ENCODE peak calls at places on chromosome 3, in eight cellular contexts. One of them, this sample, is unnamed.

GRCh38 chr3:72154391-72155300 is 369.7 kb upstream of the PROK2 start:
- DNase-seq in SK-N-SH: no peak
- DNase-seq in GM06990: no peak
- DNase-seq in neural progenitor cell: no peak
- DNase-seq in Peyer's patch: no peak
- DNase-seq in esophagus muscularis mucosa: no peak
- DNase-seq in Panc1: no peak
- DNase-seq in upper lobe of left lung: no peak
- DNase-seq in this sample: no peak

GRCh38 chr3:14124223-14124614 is 451 bp downstream of the CHCHD4 start:
- DNase-seq in SK-N-SH: peak; percentile 77
- DNase-seq in GM06990: no peak
- DNase-seq in neural progenitor cell: no peak
- DNase-seq in Peyer's patch: peak; percentile 89
- DNase-seq in esophagus muscularis mucosa: peak; percentile 93
- DNase-seq in Panc1: no peak
- DNase-seq in upper lobe of left lung: no peak
- DNase-seq in this sample: no peak

GRCh38 chr3:178047496-178047895 is 488.7 kb upstream of the KCNMB2 start:
- DNase-seq in SK-N-SH: no peak
- DNase-seq in GM06990: no peak
- DNase-seq in neural progenitor cell: no peak
- DNase-seq in Peyer's patch: no peak
- DNase-seq in esophagus muscularis mucosa: no peak
- DNase-seq in Panc1: no peak
- DNase-seq in upper lobe of left lung: no peak
- DNase-seq in this sample: no peak

GRCh38 chr3:4959180-4959579 is 20.1 kb upstream of the BHLHE40 start:
- DNase-seq in SK-N-SH: no peak
- DNase-seq in GM06990: no peak
- DNase-seq in neural progenitor cell: no peak
- DNase-seq in Peyer's patch: no peak
- DNase-seq in esophagus muscularis mucosa: no peak
- DNase-seq in Panc1: no peak
- DNase-seq in upper lobe of left lung: no peak
- DNase-seq in this sample: no peak

GRCh38 chr3:12507871-12508281 is 23.6 kb downstream of the TSEN2 start:
- DNase-seq in SK-N-SH: peak; percentile 56
- DNase-seq in GM06990: no peak
- DNase-seq in neural progenitor cell: no peak
- DNase-seq in Peyer's patch: no peak
- DNase-seq in esophagus muscularis mucosa: no peak
- DNase-seq in Panc1: no peak
- DNase-seq in upper lobe of left lung: no peak
- DNase-seq in this sample: peak; percentile 67

GRCh38 chr3:48595526-48596121 is 495 bp upstream of the COL7A1 start:
- DNase-seq in SK-N-SH: peak; percentile 72
- DNase-seq in GM06990: no peak
- DNase-seq in neural progenitor cell: peak; percentile 26
- DNase-seq in Peyer's patch: peak; percentile 60
- DNase-seq in esophagus muscularis mucosa: no peak
- DNase-seq in Panc1: no peak
- DNase-seq in upper lobe of left lung: peak; percentile 77
- DNase-seq in this sample: peak; percentile 91

GRCh38 chr3:15405448-15406050 is 21.8 kb downstream of the METTL6 start:
- DNase-seq in SK-N-SH: peak; percentile 51
- DNase-seq in GM06990: peak; percentile 51
- DNase-seq in neural progenitor cell: peak; percentile 70
- DNase-seq in Peyer's patch: no peak
- DNase-seq in esophagus muscularis mucosa: no peak
- DNase-seq in Panc1: no peak
- DNase-seq in upper lobe of left lung: no peak
- DNase-seq in this sample: no peak

GRCh38 chr3:138057384-138057783 is 47.4 kb downstream of the CLDN18 start:
- DNase-seq in SK-N-SH: no peak
- DNase-seq in GM06990: no peak
- DNase-seq in neural progenitor cell: no peak
- DNase-seq in Peyer's patch: no peak
- DNase-seq in esophagus muscularis mucosa: no peak
- DNase-seq in Panc1: no peak
- DNase-seq in upper lobe of left lung: no peak
- DNase-seq in this sample: no peak

GRCh38 chr3:189772584-189772983 is 141.4 kb downstream of the TP63 start:
- DNase-seq in SK-N-SH: no peak
- DNase-seq in GM06990: no peak
- DNase-seq in neural progenitor cell: no peak
- DNase-seq in Peyer's patch: no peak
- DNase-seq in esophagus muscularis mucosa: no peak
- DNase-seq in Panc1: no peak
- DNase-seq in upper lobe of left lung: no peak
- DNase-seq in this sample: no peak

DNA sequence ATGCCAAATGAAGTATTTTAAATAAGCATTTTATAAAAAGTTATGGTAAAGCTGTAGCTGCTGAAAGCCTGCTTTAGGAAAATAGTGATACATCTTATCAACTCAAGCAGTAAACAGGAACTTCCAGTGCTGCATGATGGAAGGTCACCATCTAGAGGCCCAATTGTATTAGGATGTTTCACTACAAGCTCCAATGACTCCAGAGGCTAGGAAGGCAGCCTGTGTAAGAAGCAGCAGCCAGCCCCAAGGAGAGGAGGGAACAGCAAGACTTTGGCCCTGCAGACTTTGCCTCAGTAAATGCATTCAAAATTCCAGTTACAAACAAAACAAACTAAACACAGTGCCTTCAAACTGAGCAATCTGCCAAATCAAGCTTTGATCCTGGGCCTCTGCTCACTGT is 32.1 kb downstream of the ILDR1 start:
- DNase-seq in SK-N-SH: no peak
- DNase-seq in GM06990: no peak
- DNase-seq in neural progenitor cell: peak; percentile 23
- DNase-seq in Peyer's patch: no peak
- DNase-seq in esophagus muscularis mucosa: no peak
- DNase-seq in Panc1: no peak
- DNase-seq in upper lobe of left lung: no peak
- DNase-seq in this sample: no peak
- TF ChIP-seq CTCF in SK-N-SH: no peak
- TF ChIP-seq CTCF in GM06990: no peak
- TF ChIP-seq CTCF in neural progenitor cell: peak; percentile 15
- TF ChIP-seq CTCF in Peyer's patch: no peak
- TF ChIP-seq CTCF in esophagus muscularis mucosa: no peak
- TF ChIP-seq CTCF in Panc1: peak; percentile 22
- TF ChIP-seq CTCF in upper lobe of left lung: no peak
- TF ChIP-seq CTCF in this sample: no peak

DNA sequence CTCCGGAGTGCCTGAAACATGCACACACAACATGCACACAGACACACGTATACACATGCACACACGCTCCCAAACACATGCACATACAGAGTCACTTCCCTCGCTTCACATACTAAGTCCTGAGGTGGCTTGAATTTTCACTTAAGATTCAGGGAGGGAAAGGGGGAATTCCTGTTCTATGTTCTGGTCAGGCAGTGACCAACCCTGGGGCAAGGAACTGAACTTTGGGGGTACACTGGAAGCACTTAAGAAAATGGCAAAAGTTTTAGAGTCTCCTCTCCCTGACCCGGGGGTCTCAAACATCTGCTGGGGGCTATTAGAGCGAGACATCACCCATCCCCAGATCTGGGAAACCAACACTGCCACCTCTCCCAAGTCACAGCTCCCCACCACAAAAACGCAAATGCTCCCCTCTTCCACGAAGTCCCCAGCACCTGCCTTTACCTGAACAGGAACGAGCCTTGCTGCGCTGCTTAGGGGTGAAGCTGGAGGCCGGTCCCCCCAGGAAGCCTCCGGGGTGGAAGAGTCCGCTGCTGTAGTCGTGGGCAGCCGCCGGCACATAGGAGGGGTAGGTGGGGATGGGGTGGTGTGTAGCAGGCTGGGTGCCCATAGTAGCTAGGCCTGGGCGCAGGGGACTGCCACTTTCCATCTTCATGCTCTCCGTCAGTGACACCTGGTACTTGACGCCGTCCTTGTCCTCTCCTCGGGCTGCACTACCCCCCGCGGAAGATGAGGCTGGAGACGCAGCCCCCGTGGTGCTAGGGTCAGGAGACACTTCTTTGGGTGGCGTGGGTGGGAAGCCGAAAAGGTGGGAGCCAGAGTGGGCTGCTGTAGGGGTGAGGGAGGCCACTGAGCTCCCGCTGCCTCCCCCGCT is 7.5 kb downstream of the GATA2 start:
- DNase-seq in SK-N-SH: no peak
- DNase-seq in GM06990: no peak
- DNase-seq in neural progenitor cell: no peak
- DNase-seq in Peyer's patch: no peak
- DNase-seq in esophagus muscularis mucosa: no peak
- DNase-seq in Panc1: no peak
- DNase-seq in upper lobe of left lung: peak; percentile 66
- DNase-seq in this sample: no peak
- H3K4me3 ChIP-seq in SK-N-SH: peak overlapping the region; percentile 75
- H3K4me3 ChIP-seq in GM06990: no peak overlapping the region
- H3K4me3 ChIP-seq in neural progenitor cell: no peak overlapping the region
- H3K4me3 ChIP-seq in Peyer's patch: no peak overlapping the region
- H3K4me3 ChIP-seq in esophagus muscularis mucosa: peak overlapping the region; percentile 63
- H3K4me3 ChIP-seq in Panc1: peak overlapping the region; percentile 92
- H3K4me3 ChIP-seq in upper lobe of left lung: peak overlapping the region; percentile 52
- H3K4me3 ChIP-seq in this sample: no peak overlapping the region

GRCh38 chr3:45742432-45743089 is 53.4 kb downstream of the SACM1L start:
- DNase-seq in SK-N-SH: no peak
- DNase-seq in GM06990: no peak
- DNase-seq in neural progenitor cell: no peak
- DNase-seq in Peyer's patch: no peak
- DNase-seq in esophagus muscularis mucosa: no peak
- DNase-seq in Panc1: no peak
- DNase-seq in upper lobe of left lung: no peak
- DNase-seq in this sample: no peak

GRCh38 chr3:45751537-45752242 is 44.6 kb downstream of the SLC6A20 start:
- DNase-seq in SK-N-SH: no peak
- DNase-seq in GM06990: no peak
- DNase-seq in neural progenitor cell: no peak
- DNase-seq in Peyer's patch: no peak
- DNase-seq in esophagus muscularis mucosa: peak; percentile 82
- DNase-seq in Panc1: no peak
- DNase-seq in upper lobe of left lung: no peak
- DNase-seq in this sample: no peak

GRCh38 chr3:45748068-45748467 is 48.3 kb downstream of the SLC6A20 start:
- DNase-seq in SK-N-SH: no peak
- DNase-seq in GM06990: no peak
- DNase-seq in neural progenitor cell: no peak
- DNase-seq in Peyer's patch: no peak
- DNase-seq in esophagus muscularis mucosa: no peak
- DNase-seq in Panc1: no peak
- DNase-seq in upper lobe of left lung: peak; percentile 52
- DNase-seq in this sample: no peak

GRCh38 chr3:45746182-45746973 is 50.0 kb downstream of the SLC6A20 start:
- DNase-seq in SK-N-SH: no peak
- DNase-seq in GM06990: no peak
- DNase-seq in neural progenitor cell: no peak
- DNase-seq in Peyer's patch: no peak
- DNase-seq in esophagus muscularis mucosa: no peak
- DNase-seq in Panc1: no peak
- DNase-seq in upper lobe of left lung: peak; percentile 72
- DNase-seq in this sample: no peak

DNA sequence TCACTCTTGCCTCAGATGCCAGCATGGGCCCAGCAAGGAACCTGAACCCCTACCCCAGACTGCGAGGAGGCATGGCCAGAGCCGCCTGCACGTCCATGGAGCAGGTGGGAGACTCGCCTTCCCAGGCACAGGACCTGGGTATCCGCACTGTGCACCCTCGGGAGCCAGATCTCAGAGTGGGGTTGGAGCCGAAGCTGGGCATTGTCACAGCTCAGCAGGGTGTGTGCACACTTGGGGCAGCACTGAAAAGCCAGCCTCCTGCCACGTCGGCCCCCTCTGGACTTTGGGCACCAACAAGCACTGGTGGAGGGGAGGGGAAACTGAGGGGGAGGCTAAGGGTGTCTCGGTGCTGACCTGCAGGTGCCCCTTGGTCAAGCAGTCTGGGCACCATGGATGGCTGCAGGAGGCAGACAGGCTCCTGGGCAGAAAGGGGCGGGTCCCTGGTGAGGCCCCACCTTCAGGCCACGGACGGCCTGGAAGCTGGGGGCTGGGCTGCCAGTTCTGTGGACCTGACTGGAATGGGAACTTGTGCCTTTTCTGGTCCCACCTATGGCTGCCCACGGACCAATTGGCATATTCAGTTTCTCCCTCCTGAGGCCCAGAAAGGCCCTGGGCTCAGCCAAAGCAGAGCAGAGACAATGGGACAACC is 49.2 kb downstream of the SLC6A20 start:
- DNase-seq in SK-N-SH: no peak
- DNase-seq in GM06990: no peak
- DNase-seq in neural progenitor cell: no peak
- DNase-seq in Peyer's patch: no peak
- DNase-seq in esophagus muscularis mucosa: no peak
- DNase-seq in Panc1: no peak
- DNase-seq in upper lobe of left lung: peak; percentile 53
- DNase-seq in this sample: no peak
- H3K36me3 ChIP-seq in SK-N-SH: peaks cover 34% of the 10 kb centered on the region
- H3K36me3 ChIP-seq in GM06990: peaks cover 8% of the 10 kb centered on the region
- H3K36me3 ChIP-seq in neural progenitor cell: peaks cover 8% of the 10 kb centered on the region
- H3K36me3 ChIP-seq in Peyer's patch: no peaks in the 10 kb centered on the region
- H3K36me3 ChIP-seq in esophagus muscularis mucosa: peaks cover 62% of the 10 kb centered on the region
- H3K36me3 ChIP-seq in Panc1: peaks cover 7% of the 10 kb centered on the region
- H3K36me3 ChIP-seq in upper lobe of left lung: peaks cover 47% of the 10 kb centered on the region
- H3K36me3 ChIP-seq in this sample: peaks cover 41% of the 10 kb centered on the region

GRCh38 chr3:100932491-100932890 is 60.7 kb downstream of the ABI3BP start:
- DNase-seq in SK-N-SH: no peak
- DNase-seq in GM06990: no peak
- DNase-seq in neural progenitor cell: no peak
- DNase-seq in Peyer's patch: no peak
- DNase-seq in esophagus muscularis mucosa: no peak
- DNase-seq in Panc1: no peak
- DNase-seq in upper lobe of left lung: no peak
- DNase-seq in this sample: no peak

GRCh38 chr3:100941451-100941850 is 51.8 kb downstream of the ABI3BP start:
- DNase-seq in SK-N-SH: no peak
- DNase-seq in GM06990: no peak
- DNase-seq in neural progenitor cell: no peak
- DNase-seq in Peyer's patch: no peak
- DNase-seq in esophagus muscularis mucosa: no peak
- DNase-seq in Panc1: no peak
- DNase-seq in upper lobe of left lung: no peak
- DNase-seq in this sample: no peak

GRCh38 chr3:100941046-100941445 is 52.2 kb downstream of the ABI3BP start:
- DNase-seq in SK-N-SH: no peak
- DNase-seq in GM06990: no peak
- DNase-seq in neural progenitor cell: no peak
- DNase-seq in Peyer's patch: no peak
- DNase-seq in esophagus muscularis mucosa: no peak
- DNase-seq in Panc1: no peak
- DNase-seq in upper lobe of left lung: no peak
- DNase-seq in this sample: no peak

DNA sequence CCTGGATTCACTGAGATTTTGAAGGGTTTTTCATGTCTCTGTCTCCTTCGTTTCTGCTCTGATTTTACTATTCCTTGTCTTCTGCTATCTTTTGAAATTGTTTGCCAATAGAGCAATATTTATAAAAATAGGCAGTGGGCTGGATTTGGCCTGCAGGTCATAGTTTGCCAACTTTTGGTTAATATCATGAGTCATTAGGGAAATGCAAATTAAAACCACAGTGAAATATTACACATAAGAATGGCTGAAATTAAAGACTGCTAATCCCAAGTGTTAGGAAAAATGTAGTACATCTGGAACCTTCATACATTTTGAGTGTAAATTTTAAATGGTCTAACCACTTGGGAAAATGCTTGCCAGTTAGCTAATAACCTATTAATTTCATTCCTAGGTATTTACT is 56.3 kb downstream of the ABI3BP start:
- DNase-seq in SK-N-SH: no peak
- DNase-seq in GM06990: no peak
- DNase-seq in neural progenitor cell: no peak
- DNase-seq in Peyer's patch: no peak
- DNase-seq in esophagus muscularis mucosa: no peak
- DNase-seq in Panc1: no peak
- DNase-seq in upper lobe of left lung: no peak
- DNase-seq in this sample: no peak
- TF ChIP-seq CTCF in SK-N-SH: no peak
- TF ChIP-seq CTCF in GM06990: no peak
- TF ChIP-seq CTCF in neural progenitor cell: no peak
- TF ChIP-seq CTCF in Peyer's patch: no peak
- TF ChIP-seq CTCF in esophagus muscularis mucosa: no peak
- TF ChIP-seq CTCF in Panc1: no peak
- TF ChIP-seq CTCF in upper lobe of left lung: no peak
- TF ChIP-seq CTCF in this sample: no peak